ENCODE peak calls at places on chromosomes 7 and 10, in five cellular contexts. One of them, this sample, is unnamed.

GRCh38 chr7:42981595-42981994 is 49.4 kb downstream of the MRPL32 start:
- DNase-seq in effector memory CD4-positive, alpha-beta T cell: no peak
- DNase-seq in pancreas: no peak
- DNase-seq in PC-3: no peak
- DNase-seq in astrocyte: no peak
- DNase-seq in this sample: no peak

GRCh38 chr10:102246261-102246660 is 929 bp downstream of the GBF1 start:
- DNase-seq in effector memory CD4-positive, alpha-beta T cell: no peak
- DNase-seq in pancreas: no peak
- DNase-seq in PC-3: no peak
- DNase-seq in astrocyte: peak; percentile 44
- DNase-seq in this sample: no peak

GRCh38 chr10:22433875-22434274 is 88.6 kb downstream of the SPAG6 start:
- DNase-seq in effector memory CD4-positive, alpha-beta T cell: no peak
- DNase-seq in pancreas: no peak
- DNase-seq in PC-3: peak; percentile 91
- DNase-seq in astrocyte: peak; percentile 95
- DNase-seq in this sample: no peak

GRCh38 chr10:63115732-63116383 is 17.3 kb upstream of the NRBF2 start:
- DNase-seq in effector memory CD4-positive, alpha-beta T cell: no peak
- DNase-seq in pancreas: no peak
- DNase-seq in PC-3: peak; percentile 66
- DNase-seq in astrocyte: peak; percentile 95
- DNase-seq in this sample: no peak

GRCh38 chr7:39202041-39202440 is 224.3 kb downstream of the POU6F2 start:
- DNase-seq in effector memory CD4-positive, alpha-beta T cell: no peak
- DNase-seq in pancreas: no peak
- DNase-seq in PC-3: no peak
- DNase-seq in astrocyte: no peak
- DNase-seq in this sample: no peak

GRCh38 chr7:2471396-2471795 is 4.8 kb downstream of the GRIFIN start:
- DNase-seq in effector memory CD4-positive, alpha-beta T cell: no peak
- DNase-seq in pancreas: no peak
- DNase-seq in PC-3: no peak
- DNase-seq in astrocyte: no peak
- DNase-seq in this sample: no peak

GRCh38 chr10:49602380-49603023 is 7.6 kb upstream of the SLC18A3 start:
- DNase-seq in effector memory CD4-positive, alpha-beta T cell: no peak
- DNase-seq in pancreas: no peak
- DNase-seq in PC-3: no peak
- DNase-seq in astrocyte: no peak
- DNase-seq in this sample: no peak

GRCh38 chr10:68043030-68043429 is 32.1 kb downstream of the HERC4 start:
- DNase-seq in effector memory CD4-positive, alpha-beta T cell: no peak
- DNase-seq in pancreas: no peak
- DNase-seq in PC-3: peak; percentile 32
- DNase-seq in astrocyte: peak; percentile 31
- DNase-seq in this sample: no peak

GRCh38 chr7:90236890-90237289 is 8.1 kb upstream of the CFAP69 start:
- DNase-seq in effector memory CD4-positive, alpha-beta T cell: no peak
- DNase-seq in pancreas: no peak
- DNase-seq in PC-3: no peak
- DNase-seq in astrocyte: no peak
- DNase-seq in this sample: no peak

GRCh38 chr7:95996174-95996573 is 223.8 kb downstream of the DYNC1I1 start:
- DNase-seq in effector memory CD4-positive, alpha-beta T cell: no peak
- DNase-seq in pancreas: no peak
- DNase-seq in PC-3: no peak
- DNase-seq in astrocyte: no peak
- DNase-seq in this sample: no peak

GRCh38 chr10:34528320-34528719 is 286.8 kb downstream of the PARD3 start:
- DNase-seq in effector memory CD4-positive, alpha-beta T cell: no peak
- DNase-seq in pancreas: no peak
- DNase-seq in PC-3: peak; percentile 100
- DNase-seq in astrocyte: peak; percentile 99
- DNase-seq in this sample: no peak

GRCh38 chr7:94003446-94004023 is 620 bp downstream of the BET1 start:
- DNase-seq in effector memory CD4-positive, alpha-beta T cell: no peak
- DNase-seq in pancreas: no peak
- DNase-seq in PC-3: peak; percentile 26
- DNase-seq in astrocyte: peak; percentile 26
- DNase-seq in this sample: no peak

GRCh38 chr10:1152386-1153252 is 96.4 kb downstream of the WDR37 start:
- DNase-seq in effector memory CD4-positive, alpha-beta T cell: no peak
- DNase-seq in pancreas: no peak
- DNase-seq in PC-3: no peak
- DNase-seq in astrocyte: no peak
- DNase-seq in this sample: no peak

GRCh38 chr7:40197527-40197926 is 62.7 kb downstream of the SUGCT start:
- DNase-seq in effector memory CD4-positive, alpha-beta T cell: no peak
- DNase-seq in pancreas: no peak
- DNase-seq in PC-3: no peak
- DNase-seq in astrocyte: no peak
- DNase-seq in this sample: no peak

GRCh38 chr10:516766-517165 is 172.7 kb downstream of the DIP2C start:
- DNase-seq in effector memory CD4-positive, alpha-beta T cell: no peak
- DNase-seq in pancreas: no peak
- DNase-seq in PC-3: no peak
- DNase-seq in astrocyte: no peak
- DNase-seq in this sample: no peak

GRCh38 chr10:60781678-60782077 is 3.4 kb downstream of the CDK1 start:
- DNase-seq in effector memory CD4-positive, alpha-beta T cell: no peak
- DNase-seq in pancreas: no peak
- DNase-seq in PC-3: no peak
- DNase-seq in astrocyte: no peak
- DNase-seq in this sample: no peak

GRCh38 chr7:106964455-106964854 is 80.0 kb upstream of the PRKAR2B start:
- DNase-seq in effector memory CD4-positive, alpha-beta T cell: no peak
- DNase-seq in pancreas: no peak
- DNase-seq in PC-3: no peak
- DNase-seq in astrocyte: no peak
- DNase-seq in this sample: no peak

GRCh38 chr10:22874189-22874854 is 53.5 kb upstream of the ARMC3 start:
- DNase-seq in effector memory CD4-positive, alpha-beta T cell: no peak
- DNase-seq in pancreas: no peak
- DNase-seq in PC-3: no peak
- DNase-seq in astrocyte: no peak
- DNase-seq in this sample: no peak

GRCh38 chr7:159136846-159137245 is 7.8 kb downstream of the VIPR2 start:
- DNase-seq in effector memory CD4-positive, alpha-beta T cell: no peak
- DNase-seq in pancreas: no peak
- DNase-seq in PC-3: no peak
- DNase-seq in astrocyte: no peak
- DNase-seq in this sample: no peak

GRCh38 chr7:134750083-134751062 is 29.1 kb upstream of the CALD1 start:
- DNase-seq in effector memory CD4-positive, alpha-beta T cell: peak; percentile 24
- DNase-seq in pancreas: peak; percentile 63
- DNase-seq in PC-3: peak; percentile 44
- DNase-seq in astrocyte: no peak
- DNase-seq in this sample: no peak

GRCh38 chr7:121137580-121137979 is 149.1 kb downstream of the CPED1 start:
- DNase-seq in effector memory CD4-positive, alpha-beta T cell: no peak
- DNase-seq in pancreas: no peak
- DNase-seq in PC-3: no peak
- DNase-seq in astrocyte: no peak
- DNase-seq in this sample: no peak

GRCh38 chr7:121133444-121133843 is 144.9 kb downstream of the CPED1 start:
- DNase-seq in effector memory CD4-positive, alpha-beta T cell: no peak
- DNase-seq in pancreas: no peak
- DNase-seq in PC-3: no peak
- DNase-seq in astrocyte: no peak
- DNase-seq in this sample: no peak

GRCh38 chr7:121126801-121127534 is 138.5 kb downstream of the CPED1 start:
- DNase-seq in effector memory CD4-positive, alpha-beta T cell: no peak
- DNase-seq in pancreas: no peak
- DNase-seq in PC-3: peak; percentile 32
- DNase-seq in astrocyte: peak; percentile 25
- DNase-seq in this sample: no peak

GRCh38 chr7:121138262-121138933 is 149.9 kb downstream of the CPED1 start:
- DNase-seq in effector memory CD4-positive, alpha-beta T cell: no peak
- DNase-seq in pancreas: no peak
- DNase-seq in PC-3: no peak
- DNase-seq in astrocyte: no peak
- DNase-seq in this sample: no peak

DNA sequence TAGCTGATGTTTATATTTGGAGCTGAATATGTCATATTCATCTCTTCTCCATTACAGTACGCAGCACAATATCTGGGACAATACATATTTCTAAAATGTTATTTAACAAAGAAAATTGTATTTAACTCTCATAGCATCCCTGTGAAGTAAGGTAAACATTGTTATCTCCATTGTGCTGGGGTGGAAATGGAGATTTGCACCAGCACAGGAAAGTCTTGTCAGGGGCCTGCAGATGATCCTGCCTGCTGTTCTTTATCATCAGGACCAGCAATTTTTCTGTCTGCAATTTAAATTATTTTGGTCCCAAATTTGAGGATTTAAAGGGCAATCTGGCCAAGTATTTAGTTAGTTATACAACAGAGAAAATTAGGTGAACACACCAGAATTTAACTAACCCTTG is 144.4 kb downstream of the CPED1 start:
- DNase-seq in effector memory CD4-positive, alpha-beta T cell: no peak
- DNase-seq in pancreas: no peak
- DNase-seq in PC-3: no peak
- DNase-seq in astrocyte: no peak
- DNase-seq in this sample: no peak
- H3K36me3 ChIP-seq in effector memory CD4-positive, alpha-beta T cell: no peaks in the 10 kb centered on the region
- H3K36me3 ChIP-seq in pancreas: no peaks in the 10 kb centered on the region
- H3K36me3 ChIP-seq in PC-3: no peaks in the 10 kb centered on the region
- H3K36me3 ChIP-seq in astrocyte: no peaks in the 10 kb centered on the region
- H3K36me3 ChIP-seq in this sample: no peaks in the 10 kb centered on the region

GRCh38 chr10:124830445-124830844 is 28.8 kb downstream of the ABRAXAS2 start:
- DNase-seq in effector memory CD4-positive, alpha-beta T cell: no peak
- DNase-seq in pancreas: no peak
- DNase-seq in PC-3: no peak
- DNase-seq in astrocyte: no peak
- DNase-seq in this sample: no peak
- H3K36me3 ChIP-seq in effector memory CD4-positive, alpha-beta T cell: peaks cover 74% of the 10 kb centered on the region
- H3K36me3 ChIP-seq in pancreas: peaks cover 72% of the 10 kb centered on the region
- H3K36me3 ChIP-seq in PC-3: peaks cover 31% of the 10 kb centered on the region
- H3K36me3 ChIP-seq in astrocyte: peaks cover 43% of the 10 kb centered on the region
- H3K36me3 ChIP-seq in this sample: peaks cover 22% of the 10 kb centered on the region

DNA sequence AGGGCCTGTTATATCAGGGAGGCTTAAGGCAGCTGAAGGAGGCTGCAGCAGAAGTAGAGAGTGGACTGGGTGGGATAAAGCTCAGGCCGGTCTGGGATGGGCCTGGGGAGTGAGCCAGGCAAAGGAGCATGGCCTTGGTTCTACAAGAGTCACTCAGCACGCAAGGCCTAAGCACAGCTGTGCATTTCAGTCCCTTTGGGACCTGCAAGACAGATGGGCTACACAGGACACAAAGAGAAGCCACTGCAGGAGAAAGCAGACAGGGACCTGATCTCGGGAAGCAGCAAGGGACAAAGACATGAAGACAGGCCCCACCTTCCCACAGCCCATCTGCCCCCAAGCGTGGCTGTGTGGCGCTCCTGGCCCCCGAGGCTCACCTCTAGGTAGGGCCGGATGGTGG is 29.4 kb downstream of the RRP12 start:
- DNase-seq in effector memory CD4-positive, alpha-beta T cell: no peak
- DNase-seq in pancreas: no peak
- DNase-seq in PC-3: no peak
- DNase-seq in astrocyte: no peak
- DNase-seq in this sample: no peak
- H3K36me3 ChIP-seq in effector memory CD4-positive, alpha-beta T cell: peaks cover 46% of the 10 kb centered on the region
- H3K36me3 ChIP-seq in pancreas: peaks cover 67% of the 10 kb centered on the region
- H3K36me3 ChIP-seq in PC-3: no peaks in the 10 kb centered on the region
- H3K36me3 ChIP-seq in astrocyte: peaks cover 35% of the 10 kb centered on the region
- H3K36me3 ChIP-seq in this sample: peaks cover 8% of the 10 kb centered on the region

GRCh38 chr10:119933179-119933578 is 40.6 kb downstream of the SEC23IP start:
- DNase-seq in effector memory CD4-positive, alpha-beta T cell: no peak
- DNase-seq in pancreas: no peak
- DNase-seq in PC-3: peak; percentile 39
- DNase-seq in astrocyte: peak; percentile 18
- DNase-seq in this sample: no peak
- H3K36me3 ChIP-seq in effector memory CD4-positive, alpha-beta T cell: peaks cover 49% of the 10 kb centered on the region
- H3K36me3 ChIP-seq in pancreas: peaks cover 54% of the 10 kb centered on the region
- H3K36me3 ChIP-seq in PC-3: peaks cover 33% of the 10 kb centered on the region
- H3K36me3 ChIP-seq in astrocyte: peaks cover 32% of the 10 kb centered on the region
- H3K36me3 ChIP-seq in this sample: peaks cover 14% of the 10 kb centered on the region

GRCh38 chr7:130937016-130937415 is 203.0 kb upstream of the KLF14 start:
- DNase-seq in effector memory CD4-positive, alpha-beta T cell: no peak
- DNase-seq in pancreas: no peak
- DNase-seq in PC-3: peak; percentile 1
- DNase-seq in astrocyte: no peak
- DNase-seq in this sample: no peak

GRCh38 chr7:130936202-130936931 is 202.4 kb upstream of the KLF14 start:
- DNase-seq in effector memory CD4-positive, alpha-beta T cell: no peak
- DNase-seq in pancreas: no peak
- DNase-seq in PC-3: peak; percentile 1
- DNase-seq in astrocyte: no peak
- DNase-seq in this sample: no peak

GRCh38 chr7:130937830-130938229 is 203.8 kb upstream of the KLF14 start:
- DNase-seq in effector memory CD4-positive, alpha-beta T cell: no peak
- DNase-seq in pancreas: no peak
- DNase-seq in PC-3: no peak
- DNase-seq in astrocyte: no peak
- DNase-seq in this sample: no peak

GRCh38 chr7:130933919-130934318 is 199.9 kb upstream of the KLF14 start:
- DNase-seq in effector memory CD4-positive, alpha-beta T cell: no peak
- DNase-seq in pancreas: no peak
- DNase-seq in PC-3: no peak
- DNase-seq in astrocyte: no peak
- DNase-seq in this sample: no peak

DNA sequence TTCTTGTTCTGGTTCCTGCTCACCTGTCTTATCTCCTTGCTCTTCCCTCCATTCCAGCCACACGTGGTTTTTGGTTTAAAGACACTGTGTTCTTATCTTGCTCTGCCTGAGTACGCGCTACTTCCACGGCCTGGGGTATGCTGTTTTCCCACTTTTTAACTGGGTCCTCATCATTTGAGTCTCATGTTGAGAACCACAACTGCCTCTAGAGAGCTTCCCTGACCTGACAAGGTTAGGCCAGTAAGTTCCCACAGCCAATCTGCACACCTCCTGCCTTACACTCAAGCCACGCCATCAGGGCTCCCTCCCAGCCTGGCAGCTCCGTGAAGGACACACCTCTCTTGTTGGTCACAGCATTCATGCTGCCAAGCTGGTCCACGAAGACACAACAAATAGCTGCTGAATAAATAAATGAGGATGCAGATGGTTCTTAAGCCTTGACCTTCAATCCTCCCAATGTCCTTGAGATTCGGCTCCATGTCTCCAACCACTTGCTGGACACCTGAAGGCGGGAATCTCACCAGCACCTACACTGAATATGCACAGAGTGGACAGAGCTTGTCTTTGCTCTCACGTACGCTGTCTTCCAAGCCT is 201.7 kb upstream of the KLF14 start:
- DNase-seq in effector memory CD4-positive, alpha-beta T cell: no peak
- DNase-seq in pancreas: no peak
- DNase-seq in PC-3: peak; percentile 0
- DNase-seq in astrocyte: no peak
- DNase-seq in this sample: no peak
- H3K36me3 ChIP-seq in effector memory CD4-positive, alpha-beta T cell: peaks cover 25% of the 10 kb centered on the region
- H3K36me3 ChIP-seq in pancreas: no peaks in the 10 kb centered on the region
- H3K36me3 ChIP-seq in PC-3: peaks cover 15% of the 10 kb centered on the region
- H3K36me3 ChIP-seq in astrocyte: peaks cover 9% of the 10 kb centered on the region
- H3K36me3 ChIP-seq in this sample: peaks cover 65% of the 10 kb centered on the region

This sample was measured in SK-N-MC.